ENCODE peak calls at places on chromosomes 12 and 14, in six cellular contexts. One of them, this sample, is unnamed.

GRCh38 chr12:26030371-26030770 is 71.9 kb downstream of the RASSF8 start:
- DNase-seq in NCI-H345: no peak
- DNase-seq in right lobe of liver: no peak
- DNase-seq in NCI-H774: no peak
- DNase-seq in esophagus squamous epithelium: no peak
- DNase-seq in GOT3: no peak
- DNase-seq in this sample: no peak

GRCh38 chr12:112977641-112978040 is 678 bp upstream of the OAS2 start:
- DNase-seq in NCI-H345: no peak
- DNase-seq in esophagus squamous epithelium: no peak
- DNase-seq in NCI-H774: no peak
- DNase-seq in GOT3: no peak
- DNase-seq in right lobe of liver: no peak
- DNase-seq in this sample: no peak

GRCh38 chr12:28814246-28814645 is 334.8 kb upstream of the FAR2 start:
- DNase-seq in right lobe of liver: no peak
- DNase-seq in NCI-H345: no peak
- DNase-seq in esophagus squamous epithelium: no peak
- DNase-seq in NCI-H774: no peak
- DNase-seq in GOT3: no peak
- DNase-seq in this sample: no peak

GRCh38 chr14:34461334-34462131 is 507 bp downstream of the SPTSSA start:
- DNase-seq in NCI-H774: peak; percentile 41
- DNase-seq in GOT3: no peak
- DNase-seq in NCI-H345: peak; percentile 65
- DNase-seq in esophagus squamous epithelium: no peak
- DNase-seq in right lobe of liver: peak; percentile 72
- DNase-seq in this sample: peak; percentile 81

GRCh38 chr14:68571928-68572525 is 220.8 kb downstream of the ZFP36L1 start:
- DNase-seq in esophagus squamous epithelium: no peak
- DNase-seq in NCI-H345: no peak
- DNase-seq in NCI-H774: no peak
- DNase-seq in right lobe of liver: no peak
- DNase-seq in GOT3: no peak
- DNase-seq in this sample: no peak

GRCh38 chr12:106030210-106031175 is 108.3 kb downstream of the NUAK1 start:
- DNase-seq in right lobe of liver: no peak
- DNase-seq in GOT3: no peak
- DNase-seq in esophagus squamous epithelium: no peak
- DNase-seq in NCI-H345: no peak
- DNase-seq in NCI-H774: no peak
- DNase-seq in this sample: no peak

GRCh38 chr12:79643821-79644220 is 46.9 kb downstream of the PAWR start:
- DNase-seq in esophagus squamous epithelium: no peak
- DNase-seq in GOT3: no peak
- DNase-seq in NCI-H345: no peak
- DNase-seq in NCI-H774: no peak
- DNase-seq in right lobe of liver: no peak
- DNase-seq in this sample: no peak

GRCh38 chr12:130506844-130507243 is 169.2 kb downstream of the PIWIL1 start:
- DNase-seq in esophagus squamous epithelium: no peak
- DNase-seq in right lobe of liver: no peak
- DNase-seq in GOT3: no peak
- DNase-seq in NCI-H345: no peak
- DNase-seq in NCI-H774: no peak
- DNase-seq in this sample: peak; percentile 55

GRCh38 chr14:37142835-37143499 is 29.4 kb downstream of the SLC25A21 start:
- DNase-seq in NCI-H345: no peak
- DNase-seq in right lobe of liver: no peak
- DNase-seq in esophagus squamous epithelium: no peak
- DNase-seq in GOT3: no peak
- DNase-seq in NCI-H774: no peak
- DNase-seq in this sample: peak; percentile 43

GRCh38 chr12:89980236-89980635 is 271.6 kb upstream of the ATP2B1 start:
- DNase-seq in NCI-H774: no peak
- DNase-seq in right lobe of liver: no peak
- DNase-seq in NCI-H345: no peak
- DNase-seq in GOT3: no peak
- DNase-seq in esophagus squamous epithelium: no peak
- DNase-seq in this sample: no peak

GRCh38 chr14:35229495-35230089 is 62.6 kb upstream of the PSMA6 start:
- DNase-seq in GOT3: no peak
- DNase-seq in NCI-H774: no peak
- DNase-seq in right lobe of liver: no peak
- DNase-seq in NCI-H345: peak; percentile 4
- DNase-seq in esophagus squamous epithelium: no peak
- DNase-seq in this sample: peak; percentile 86

GRCh38 chr12:6333566-6333965 is 8.3 kb downstream of the TNFRSF1A start:
- DNase-seq in esophagus squamous epithelium: no peak
- DNase-seq in GOT3: no peak
- DNase-seq in right lobe of liver: no peak
- DNase-seq in NCI-H345: no peak
- DNase-seq in NCI-H774: no peak
- DNase-seq in this sample: no peak

GRCh38 chr12:125259525-125259924 is 194.3 kb downstream of the AACS start:
- DNase-seq in right lobe of liver: no peak
- DNase-seq in GOT3: no peak
- DNase-seq in NCI-H774: no peak
- DNase-seq in NCI-H345: no peak
- DNase-seq in esophagus squamous epithelium: no peak
- DNase-seq in this sample: no peak

GRCh38 chr14:31060253-31060875 is 34.2 kb upstream of the STRN3 start:
- DNase-seq in right lobe of liver: no peak
- DNase-seq in GOT3: no peak
- DNase-seq in esophagus squamous epithelium: no peak
- DNase-seq in NCI-H345: no peak
- DNase-seq in NCI-H774: no peak
- DNase-seq in this sample: no peak

This sample was measured in Karpas-422.